ENCODE peak calls at places on chromosomes 13 and 19, in six cellular contexts. One of them, this sample, is unnamed.

GRCh38 chr13:114027826-114028225 is 54.0 kb upstream of the C13orf46 start:
- DNase-seq in CD8-positive, alpha-beta T cell: no peak
- DNase-seq in stimulated activated CD8-positive, alpha-beta memory T cell treated with anti-CD3 and anti-CD28 coated beads, Interleukin-4, amount 100 ng/mL, for 48 hours: no peak
- DNase-seq in smooth muscle cell of the brain vasculature: no peak
- DNase-seq in mucosa of descending colon: no peak
- DNase-seq in A549: no peak
- DNase-seq in this sample: no peak

GRCh38 chr13:34756572-34756971 is 185.5 kb upstream of the NBEA start:
- DNase-seq in A549: no peak
- DNase-seq in mucosa of descending colon: no peak
- DNase-seq in CD8-positive, alpha-beta T cell: no peak
- DNase-seq in stimulated activated CD8-positive, alpha-beta memory T cell treated with anti-CD3 and anti-CD28 coated beads, Interleukin-4, amount 100 ng/mL, for 48 hours: no peak
- DNase-seq in smooth muscle cell of the brain vasculature: no peak
- DNase-seq in this sample: no peak

GRCh38 chr13:112062047-112062618 is 4.8 kb upstream of the SOX1 start:
- DNase-seq in CD8-positive, alpha-beta T cell: no peak
- DNase-seq in A549: no peak
- DNase-seq in smooth muscle cell of the brain vasculature: no peak
- DNase-seq in mucosa of descending colon: no peak
- DNase-seq in stimulated activated CD8-positive, alpha-beta memory T cell treated with anti-CD3 and anti-CD28 coated beads, Interleukin-4, amount 100 ng/mL, for 48 hours: no peak
- DNase-seq in this sample: no peak

GRCh38 chr19:43584484-43584883 is 8.9 kb downstream of the PINLYP start:
- DNase-seq in stimulated activated CD8-positive, alpha-beta memory T cell treated with anti-CD3 and anti-CD28 coated beads, Interleukin-4, amount 100 ng/mL, for 48 hours: no peak
- DNase-seq in smooth muscle cell of the brain vasculature: no peak
- DNase-seq in CD8-positive, alpha-beta T cell: no peak
- DNase-seq in mucosa of descending colon: no peak
- DNase-seq in A549: no peak
- DNase-seq in this sample: no peak

GRCh38 chr19:18464646-18465045 is 26.7 kb upstream of the ISYNA1 start:
- DNase-seq in smooth muscle cell of the brain vasculature: peak; percentile 79
- DNase-seq in CD8-positive, alpha-beta T cell: no peak
- DNase-seq in stimulated activated CD8-positive, alpha-beta memory T cell treated with anti-CD3 and anti-CD28 coated beads, Interleukin-4, amount 100 ng/mL, for 48 hours: no peak
- DNase-seq in A549: peak; percentile 59
- DNase-seq in mucosa of descending colon: peak; percentile 80
- DNase-seq in this sample: no peak

GRCh38 chr13:25171517-25172302 is at the start of gene AMER2:
- DNase-seq in A549: no peak
- DNase-seq in mucosa of descending colon: no peak
- DNase-seq in smooth muscle cell of the brain vasculature: no peak
- DNase-seq in CD8-positive, alpha-beta T cell: no peak
- DNase-seq in stimulated activated CD8-positive, alpha-beta memory T cell treated with anti-CD3 and anti-CD28 coated beads, Interleukin-4, amount 100 ng/mL, for 48 hours: peak; percentile 39
- DNase-seq in this sample: peak; percentile 33

GRCh38 chr13:36819811-36820140 is 754 bp downstream of the RFXAP start:
- DNase-seq in A549: peak; percentile 9
- DNase-seq in CD8-positive, alpha-beta T cell: peak; percentile 13
- DNase-seq in smooth muscle cell of the brain vasculature: no peak
- DNase-seq in stimulated activated CD8-positive, alpha-beta memory T cell treated with anti-CD3 and anti-CD28 coated beads, Interleukin-4, amount 100 ng/mL, for 48 hours: peak; percentile 59
- DNase-seq in mucosa of descending colon: no peak
- DNase-seq in this sample: peak; percentile 19

GRCh38 chr13:30616927-30617314 is 799 bp upstream of the USPL1 start:
- DNase-seq in mucosa of descending colon: peak; percentile 82
- DNase-seq in smooth muscle cell of the brain vasculature: peak; percentile 77
- DNase-seq in stimulated activated CD8-positive, alpha-beta memory T cell treated with anti-CD3 and anti-CD28 coated beads, Interleukin-4, amount 100 ng/mL, for 48 hours: no peak
- DNase-seq in A549: peak; percentile 88
- DNase-seq in CD8-positive, alpha-beta T cell: no peak
- DNase-seq in this sample: peak; percentile 51

GRCh38 chr19:55600336-55601028 is 394 bp downstream of the ZNF524 start:
- DNase-seq in mucosa of descending colon: no peak
- DNase-seq in stimulated activated CD8-positive, alpha-beta memory T cell treated with anti-CD3 and anti-CD28 coated beads, Interleukin-4, amount 100 ng/mL, for 48 hours: peak; percentile 81
- DNase-seq in smooth muscle cell of the brain vasculature: no peak
- DNase-seq in A549: no peak
- DNase-seq in CD8-positive, alpha-beta T cell: peak; percentile 56
- DNase-seq in this sample: no peak

GRCh38 chr13:20146381-20146780 is 14.5 kb downstream of the GJA3 start:
- DNase-seq in smooth muscle cell of the brain vasculature: no peak
- DNase-seq in mucosa of descending colon: no peak
- DNase-seq in A549: no peak
- DNase-seq in stimulated activated CD8-positive, alpha-beta memory T cell treated with anti-CD3 and anti-CD28 coated beads, Interleukin-4, amount 100 ng/mL, for 48 hours: no peak
- DNase-seq in CD8-positive, alpha-beta T cell: no peak
- DNase-seq in this sample: no peak

GRCh38 chr13:110424596-110425443 is 117.7 kb downstream of the COL4A2 start:
- DNase-seq in stimulated activated CD8-positive, alpha-beta memory T cell treated with anti-CD3 and anti-CD28 coated beads, Interleukin-4, amount 100 ng/mL, for 48 hours: no peak
- DNase-seq in smooth muscle cell of the brain vasculature: peak; percentile 95
- DNase-seq in mucosa of descending colon: no peak
- DNase-seq in A549: no peak
- DNase-seq in CD8-positive, alpha-beta T cell: no peak
- DNase-seq in this sample: no peak

GRCh38 chr13:87356314-87356713 is 314.9 kb upstream of the SLITRK5 start:
- DNase-seq in stimulated activated CD8-positive, alpha-beta memory T cell treated with anti-CD3 and anti-CD28 coated beads, Interleukin-4, amount 100 ng/mL, for 48 hours: no peak
- DNase-seq in CD8-positive, alpha-beta T cell: no peak
- DNase-seq in smooth muscle cell of the brain vasculature: no peak
- DNase-seq in A549: no peak
- DNase-seq in mucosa of descending colon: peak; percentile 20
- DNase-seq in this sample: no peak

GRCh38 chr13:104694397-104694796 is 1628.2 kb upstream of the SLC10A2 start:
- DNase-seq in CD8-positive, alpha-beta T cell: no peak
- DNase-seq in A549: no peak
- DNase-seq in smooth muscle cell of the brain vasculature: no peak
- DNase-seq in mucosa of descending colon: no peak
- DNase-seq in stimulated activated CD8-positive, alpha-beta memory T cell treated with anti-CD3 and anti-CD28 coated beads, Interleukin-4, amount 100 ng/mL, for 48 hours: no peak
- DNase-seq in this sample: no peak

GRCh38 chr13:35965226-35965927 is 165.8 kb downstream of the DCLK1 start:
- DNase-seq in stimulated activated CD8-positive, alpha-beta memory T cell treated with anti-CD3 and anti-CD28 coated beads, Interleukin-4, amount 100 ng/mL, for 48 hours: no peak
- DNase-seq in CD8-positive, alpha-beta T cell: no peak
- DNase-seq in A549: no peak
- DNase-seq in smooth muscle cell of the brain vasculature: no peak
- DNase-seq in mucosa of descending colon: no peak
- DNase-seq in this sample: no peak

GRCh38 chr19:55119053-55119452 is 1.6 kb upstream of the PPP1R12C start:
- DNase-seq in mucosa of descending colon: no peak
- DNase-seq in CD8-positive, alpha-beta T cell: no peak
- DNase-seq in smooth muscle cell of the brain vasculature: no peak
- DNase-seq in stimulated activated CD8-positive, alpha-beta memory T cell treated with anti-CD3 and anti-CD28 coated beads, Interleukin-4, amount 100 ng/mL, for 48 hours: no peak
- DNase-seq in A549: no peak
- DNase-seq in this sample: no peak

GRCh38 chr19:17061691-17062090 is 13.6 kb downstream of the HAUS8 start:
- DNase-seq in A549: no peak
- DNase-seq in mucosa of descending colon: peak; percentile 77
- DNase-seq in smooth muscle cell of the brain vasculature: no peak
- DNase-seq in CD8-positive, alpha-beta T cell: no peak
- DNase-seq in stimulated activated CD8-positive, alpha-beta memory T cell treated with anti-CD3 and anti-CD28 coated beads, Interleukin-4, amount 100 ng/mL, for 48 hours: no peak
- DNase-seq in this sample: no peak

GRCh38 chr13:98180092-98180491 is 3.0 kb upstream of the RNF113B start:
- DNase-seq in smooth muscle cell of the brain vasculature: no peak
- DNase-seq in CD8-positive, alpha-beta T cell: no peak
- DNase-seq in A549: no peak
- DNase-seq in mucosa of descending colon: no peak
- DNase-seq in stimulated activated CD8-positive, alpha-beta memory T cell treated with anti-CD3 and anti-CD28 coated beads, Interleukin-4, amount 100 ng/mL, for 48 hours: no peak
- DNase-seq in this sample: no peak

GRCh38 chr19:19262190-19263057 is 10.7 kb downstream of the TM6SF2 start:
- DNase-seq in smooth muscle cell of the brain vasculature: no peak
- DNase-seq in CD8-positive, alpha-beta T cell: no peak
- DNase-seq in A549: no peak
- DNase-seq in mucosa of descending colon: no peak
- DNase-seq in stimulated activated CD8-positive, alpha-beta memory T cell treated with anti-CD3 and anti-CD28 coated beads, Interleukin-4, amount 100 ng/mL, for 48 hours: no peak
- DNase-seq in this sample: no peak

GRCh38 chr19:50823389-50824042 is at the start of gene KLK1:
- DNase-seq in mucosa of descending colon: peak; percentile 80
- DNase-seq in A549: no peak
- DNase-seq in CD8-positive, alpha-beta T cell: no peak
- DNase-seq in smooth muscle cell of the brain vasculature: no peak
- DNase-seq in stimulated activated CD8-positive, alpha-beta memory T cell treated with anti-CD3 and anti-CD28 coated beads, Interleukin-4, amount 100 ng/mL, for 48 hours: no peak
- DNase-seq in this sample: no peak

GRCh38 chr19:41774515-41774980 is 19.2 kb downstream of the CEACAM6 start:
- DNase-seq in CD8-positive, alpha-beta T cell: peak; percentile 11
- DNase-seq in stimulated activated CD8-positive, alpha-beta memory T cell treated with anti-CD3 and anti-CD28 coated beads, Interleukin-4, amount 100 ng/mL, for 48 hours: peak; percentile 63
- DNase-seq in mucosa of descending colon: peak; percentile 83
- DNase-seq in smooth muscle cell of the brain vasculature: no peak
- DNase-seq in A549: peak; percentile 57
- DNase-seq in this sample: no peak

GRCh38 chr13:32175307-32175706 is 139.9 kb downstream of the ZAR1L start:
- DNase-seq in A549: no peak
- DNase-seq in CD8-positive, alpha-beta T cell: no peak
- DNase-seq in stimulated activated CD8-positive, alpha-beta memory T cell treated with anti-CD3 and anti-CD28 coated beads, Interleukin-4, amount 100 ng/mL, for 48 hours: no peak
- DNase-seq in smooth muscle cell of the brain vasculature: no peak
- DNase-seq in mucosa of descending colon: no peak
- DNase-seq in this sample: no peak

GRCh38 chr13:21641629-21642028 is 29.2 kb upstream of the FGF9 start:
- DNase-seq in CD8-positive, alpha-beta T cell: no peak
- DNase-seq in mucosa of descending colon: no peak
- DNase-seq in smooth muscle cell of the brain vasculature: no peak
- DNase-seq in stimulated activated CD8-positive, alpha-beta memory T cell treated with anti-CD3 and anti-CD28 coated beads, Interleukin-4, amount 100 ng/mL, for 48 hours: no peak
- DNase-seq in A549: no peak
- DNase-seq in this sample: no peak

GRCh38 chr19:4089400-4089908 is 22.8 kb upstream of the ZBTB7A start:
- DNase-seq in mucosa of descending colon: no peak
- DNase-seq in A549: no peak
- DNase-seq in smooth muscle cell of the brain vasculature: no peak
- DNase-seq in stimulated activated CD8-positive, alpha-beta memory T cell treated with anti-CD3 and anti-CD28 coated beads, Interleukin-4, amount 100 ng/mL, for 48 hours: peak; percentile 79
- DNase-seq in CD8-positive, alpha-beta T cell: peak; percentile 42
- DNase-seq in this sample: no peak

GRCh38 chr19:996051-996838 is 4.0 kb upstream of the GRIN3B start:
- DNase-seq in stimulated activated CD8-positive, alpha-beta memory T cell treated with anti-CD3 and anti-CD28 coated beads, Interleukin-4, amount 100 ng/mL, for 48 hours: peak; percentile 76
- DNase-seq in smooth muscle cell of the brain vasculature: no peak
- DNase-seq in A549: peak; percentile 48
- DNase-seq in CD8-positive, alpha-beta T cell: peak; percentile 45
- DNase-seq in mucosa of descending colon: peak; percentile 53
- DNase-seq in this sample: peak; percentile 34

GRCh38 chr19:30151081-30151480 is 209.0 kb downstream of the URI1 start:
- DNase-seq in mucosa of descending colon: no peak
- DNase-seq in stimulated activated CD8-positive, alpha-beta memory T cell treated with anti-CD3 and anti-CD28 coated beads, Interleukin-4, amount 100 ng/mL, for 48 hours: no peak
- DNase-seq in CD8-positive, alpha-beta T cell: no peak
- DNase-seq in smooth muscle cell of the brain vasculature: no peak
- DNase-seq in A549: no peak
- DNase-seq in this sample: no peak

GRCh38 chr13:110177790-110178189 is 129.2 kb downstream of the COL4A1 start:
- DNase-seq in stimulated activated CD8-positive, alpha-beta memory T cell treated with anti-CD3 and anti-CD28 coated beads, Interleukin-4, amount 100 ng/mL, for 48 hours: no peak
- DNase-seq in CD8-positive, alpha-beta T cell: no peak
- DNase-seq in A549: no peak
- DNase-seq in smooth muscle cell of the brain vasculature: no peak
- DNase-seq in mucosa of descending colon: no peak
- DNase-seq in this sample: no peak